ENCODE peak calls at places on chromosomes 7 and 10, in ten cellular contexts. B is H1; I is heart left ventricle; Z is HepG2; F is fibroblast of lung; J is hepatocyte; H is OCI-LY7; E is CD4-positive, alpha-beta memory T cell; P is CD8-positive, alpha-beta T cell; C is A549. G is an unnamed sample.

GRCh38 chr10:124168581-124168980 is 75.2 kb upstream of the CHST15 start:
- DNase-seq in B (no peak), I (no peak), Z (no peak), F (no peak), J (no peak), H (no peak), E (no peak), P (no peak), C (no peak), G (no peak)

GRCh38 chr7:104627516-104627915 is 299.1 kb downstream of the LHFPL3 start:
- DNase-seq in B (peak), I (no peak), Z (no peak), F (peak), J (peak), H (peak), E (no peak), P (no peak), C (no peak), G (no peak)

GRCh38 chr10:94327649-94328048 is 35.1 kb downstream of the NOC3L start:
- DNase-seq in B (no peak), I (no peak), Z (no peak), F (no peak), J (no peak), H (no peak), E (no peak), P (no peak), C (no peak), G (no peak)

GRCh38 chr7:142323706-142324105 is 65.8 kb upstream of the PRSS58 start:
- DNase-seq in B (peak), I (no peak), Z (peak), F (no peak), J (peak), H (peak), E (no peak), P (no peak), C (peak), G (no peak)

GRCh38 chr7:51015581-51015980 is 232.9 kb upstream of the GRB10 start:
- DNase-seq in B (peak), I (no peak), Z (no peak), F (no peak), J (no peak), H (no peak), E (no peak), P (no peak), C (no peak), G (peak)

GRCh38 chr10:113302062-113302461 is 250.8 kb upstream of the HABP2 start:
- DNase-seq in B (no peak), I (no peak), Z (no peak), F (no peak), J (no peak), H (no peak), E (no peak), P (no peak), C (no peak), G (no peak)

GRCh38 chr7:24905996-24906770 is 73.8 kb downstream of the OSBPL3 start:
- DNase-seq in B (no peak), I (no peak), Z (no peak), F (peak), J (no peak), H (no peak), E (no peak), P (no peak), C (no peak), G (no peak)

GRCh38 chr10:13528138-13528874 is 508 bp downstream of the BEND7 start:
- DNase-seq in B (no peak), I (peak), Z (no peak), F (no peak), J (peak), H (no peak), E (no peak), P (no peak), C (peak), G (peak)

GRCh38 chr7:98281757-98282652 is 519 bp downstream of the BRI3 start:
- DNase-seq in B (no peak), I (peak), Z (no peak), F (no peak), J (peak), H (peak), E (no peak), P (no peak), C (no peak), G (peak)

GRCh38 chr10:70440296-70441160 is 953 bp downstream of the NODAL start:
- DNase-seq in B (peak), I (no peak), Z (no peak), F (no peak), J (no peak), H (no peak), E (peak), P (no peak), C (no peak), G (no peak)

GRCh38 chr10:72449842-72450495 is 95.2 kb upstream of the DNAJB12 start:
- DNase-seq in B (no peak), I (no peak), Z (peak), F (no peak), J (peak), H (no peak), E (no peak), P (no peak), C (no peak), G (no peak)

GRCh38 chr7:30935569-30935877 is 23.9 kb downstream of the AQP1 start:
- DNase-seq in B (no peak), I (no peak), Z (no peak), F (no peak), J (peak), H (no peak), E (no peak), P (no peak), C (no peak), G (no peak)

GRCh38 chr10:4111593-4111992 is 326.6 kb upstream of the KLF6 start:
- DNase-seq in B (no peak), I (no peak), Z (no peak), F (peak), J (no peak), H (no peak), E (no peak), P (no peak), C (no peak), G (no peak)

GRCh38 chr7:26853788-26854393 is 10.5 kb downstream of the SKAP2 start:
- DNase-seq in B (no peak), I (no peak), Z (peak), F (peak), J (peak), H (peak), E (peak), P (no peak), C (no peak), G (no peak)

GRCh38 chr7:137020351-137020750 is 151.9 kb downstream of the CHRM2 start:
- DNase-seq in B (no peak), I (no peak), Z (no peak), F (no peak), J (no peak), H (no peak), E (no peak), P (no peak), C (no peak), G (no peak)

GRCh38 chr10:123974406-123974805 is 82.8 kb upstream of the CPXM2 start:
- DNase-seq in B (peak), I (no peak), Z (no peak), F (peak), J (peak), H (peak), E (no peak), P (no peak), C (no peak), G (no peak)

GRCh38 chr10:95467162-95467599 is 94.0 kb downstream of the SORBS1 start:
- DNase-seq in B (peak), I (no peak), Z (peak), F (no peak), J (peak), H (no peak), E (no peak), P (no peak), C (no peak), G (peak)

GRCh38 chr10:87579563-87579962 is 74.9 kb downstream of the MINPP1 start:
- DNase-seq in B (no peak), I (no peak), Z (no peak), F (peak), J (no peak), H (no peak), E (no peak), P (no peak), C (no peak), G (no peak)

GRCh38 chr10:209357-209756 is 74.1 kb downstream of the ZMYND11 start:
- DNase-seq in B (no peak), I (no peak), Z (no peak), F (peak), J (no peak), H (no peak), E (no peak), P (no peak), C (no peak), G (no peak)

GRCh38 chr7:100583132-100584045 is 2.5 kb downstream of the LRCH4 start:
- DNase-seq in B (no peak), I (peak), Z (no peak), F (peak), J (peak), H (peak), E (peak), P (no peak), C (no peak), G (peak)

GRCh38 chr7:38838992-38839391 is 70.0 kb downstream of the VPS41 start:
- DNase-seq in B (no peak), I (no peak), Z (no peak), F (no peak), J (no peak), H (no peak), E (no peak), P (no peak), C (no peak), G (no peak)

GRCh38 chr7:39691821-39692220 is 68.4 kb downstream of the RALA start:
- DNase-seq in B (no peak), I (no peak), Z (no peak), F (peak), J (no peak), H (no peak), E (no peak), P (no peak), C (no peak), G (no peak)

GRCh38 chr10:96910488-96911395 is 78.6 kb downstream of the LCOR start:
- DNase-seq in B (no peak), I (no peak), Z (peak), F (no peak), J (peak), H (peak), E (peak), P (no peak), C (peak), G (no peak)

GRCh38 chr10:110156046-110156445 is 51.4 kb upstream of the MXI1 start:
- DNase-seq in B (peak), I (no peak), Z (no peak), F (no peak), J (no peak), H (no peak), E (no peak), P (no peak), C (no peak), G (no peak)

GRCh38 chr10:14374745-14375445 is 44.2 kb upstream of the FRMD4A start:
- DNase-seq in B (no peak), I (no peak), Z (no peak), F (peak), J (no peak), H (no peak), E (no peak), P (no peak), C (no peak), G (no peak)

GRCh38 chr7:105306160-105306784 is 82.4 kb downstream of the SRPK2 start:
- DNase-seq in B (no peak), I (no peak), Z (no peak), F (peak), J (no peak), H (no peak), E (peak), P (no peak), C (no peak), G (no peak)

GRCh38 chr7:141575654-141576448 is 24.6 kb downstream of the AGK start:
- DNase-seq in B (no peak), I (no peak), Z (no peak), F (no peak), J (no peak), H (no peak), E (no peak), P (no peak), C (no peak), G (no peak)

GRCh38 chr10:93968452-93969044 is 25.2 kb upstream of the PLCE1 start:
- DNase-seq in B (no peak), I (no peak), Z (no peak), F (no peak), J (no peak), H (no peak), E (no peak), P (no peak), C (no peak), G (no peak)

GRCh38 chr7:116601426-116601825 is 70.6 kb upstream of the MET start:
- DNase-seq in B (no peak), I (no peak), Z (no peak), F (no peak), J (no peak), H (no peak), E (no peak), P (no peak), C (no peak), G (no peak)

GRCh38 chr7:148893071-148893470 is 9.0 kb upstream of the EZH2 start:
- DNase-seq in B (no peak), I (no peak), Z (no peak), F (no peak), J (no peak), H (no peak), E (no peak), P (no peak), C (no peak), G (no peak)

GRCh38 chr10:71440506-71441035 is 43.9 kb downstream of the CDH23 start:
- DNase-seq in B (no peak), I (no peak), Z (no peak), F (no peak), J (no peak), H (no peak), E (no peak), P (no peak), C (no peak), G (peak)

GRCh38 chr7:121605297-121605640 is 209.2 kb upstream of the FAM3C start:
- DNase-seq in B (no peak), I (no peak), Z (peak), F (peak), J (peak), H (no peak), E (no peak), P (no peak), C (no peak), G (no peak)
- H3K4me3 ChIP-seq in B (no peak), I (no peak), Z (no peak), F (no peak), J (no peak), H (no peak), E (no peak), P (no peak), C (no peak), G (no peak)

GRCh38 chr7:5665106-5666025 is 116.1 kb downstream of the RNF216 start:
- DNase-seq in B (peak), I (no peak), Z (peak), F (peak), J (peak), H (peak), E (peak), P (peak), C (peak), G (no peak)
- H3K27ac ChIP-seq in B (no peak), I (no peak), Z (no peak), F (no peak), J (no peak), H (no peak), E (no peak), P (no peak), C (no peak), G (no peak)

DNA sequence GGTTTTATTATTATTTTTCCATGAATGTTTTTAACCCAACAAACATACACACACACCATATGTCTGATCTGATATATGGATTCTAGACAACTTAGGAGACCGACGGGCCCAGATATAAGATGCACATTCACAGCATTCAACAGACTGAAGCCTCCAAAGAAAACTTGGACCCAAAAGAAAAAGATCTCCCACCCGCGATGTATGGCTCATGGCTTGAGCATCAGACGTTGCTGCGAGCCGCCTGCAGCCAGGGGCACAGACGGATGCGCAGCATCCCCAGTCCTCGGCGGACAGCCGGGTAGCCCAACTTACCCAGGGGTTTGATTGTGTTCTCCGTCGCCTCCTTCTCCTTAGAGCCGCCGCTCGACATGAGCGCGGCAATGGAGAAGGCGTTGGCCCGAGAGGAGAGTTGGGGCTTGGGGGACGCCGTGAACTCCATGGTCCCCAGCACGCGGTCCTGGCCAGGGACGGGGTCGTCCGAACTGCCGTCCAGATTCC is 669 bp downstream of the TBX20 start:
- DNase-seq in B (no peak), I (no peak), Z (no peak), F (no peak), J (no peak), H (peak), E (no peak), P (no peak), C (peak), G (no peak)
- H3K4me3 ChIP-seq in B (peak), I (peak), Z (no peak), F (peak), J (peak), H (peak), E (no peak), P (no peak), C (peak), G (peak)

DNA sequence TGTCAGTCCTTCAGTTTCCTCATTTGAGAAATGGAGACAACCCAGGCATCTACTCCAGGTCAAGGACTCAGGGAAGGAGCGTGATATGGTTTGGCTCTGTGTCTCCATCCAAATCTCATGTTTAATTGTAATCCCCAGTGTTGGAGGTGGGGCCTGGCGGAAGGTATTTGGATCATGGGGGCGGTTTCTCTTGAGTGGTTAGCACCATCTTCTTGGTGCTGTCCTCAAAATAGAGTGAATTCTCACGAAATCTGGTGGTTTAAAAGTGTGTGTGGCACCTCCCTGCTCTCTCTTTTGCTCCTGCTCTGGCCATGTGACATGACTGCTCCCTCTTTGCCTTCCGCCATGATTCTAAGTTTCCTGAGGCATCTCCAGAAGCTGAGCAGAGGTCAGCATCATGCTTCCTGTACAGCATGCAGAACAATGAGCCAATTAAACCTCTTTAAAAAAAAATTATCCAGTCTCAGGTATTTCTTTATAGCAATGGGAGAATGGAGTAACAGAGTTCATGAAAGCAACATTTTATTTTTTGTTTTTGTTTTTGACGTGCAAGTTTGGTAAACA is 30.0 kb downstream of the ARHGAP22 start:
- DNase-seq in B (no peak), I (no peak), Z (no peak), F (no peak), J (no peak), H (no peak), E (no peak), P (no peak), C (no peak), G (no peak)
- H3K27ac ChIP-seq in B (no peak), I (no peak), Z (no peak), F (no peak), J (no peak), H (peak), E (no peak), P (no peak), C (no peak), G (no peak)

GRCh38 chr10:5598085-5598690 is 68.2 kb downstream of the ASB13 start:
- DNase-seq in B (no peak), I (no peak), Z (no peak), F (no peak), J (no peak), H (no peak), E (no peak), P (no peak), C (no peak), G (no peak)

GRCh38 chr10:5594271-5595036 is 69.7 kb downstream of the CALML3 start:
- DNase-seq in B (no peak), I (no peak), Z (no peak), F (peak), J (peak), H (peak), E (no peak), P (no peak), C (no peak), G (no peak)

GRCh38 chr10:5595095-5595494 is 70.3 kb downstream of the CALML3 start:
- DNase-seq in B (no peak), I (no peak), Z (no peak), F (no peak), J (no peak), H (no peak), E (no peak), P (no peak), C (no peak), G (no peak)

GRCh38 chr10:5595591-5596590 is 70.5 kb downstream of the ASB13 start:
- DNase-seq in B (no peak), I (no peak), Z (no peak), F (peak), J (no peak), H (no peak), E (no peak), P (no peak), C (peak), G (no peak)

DNA sequence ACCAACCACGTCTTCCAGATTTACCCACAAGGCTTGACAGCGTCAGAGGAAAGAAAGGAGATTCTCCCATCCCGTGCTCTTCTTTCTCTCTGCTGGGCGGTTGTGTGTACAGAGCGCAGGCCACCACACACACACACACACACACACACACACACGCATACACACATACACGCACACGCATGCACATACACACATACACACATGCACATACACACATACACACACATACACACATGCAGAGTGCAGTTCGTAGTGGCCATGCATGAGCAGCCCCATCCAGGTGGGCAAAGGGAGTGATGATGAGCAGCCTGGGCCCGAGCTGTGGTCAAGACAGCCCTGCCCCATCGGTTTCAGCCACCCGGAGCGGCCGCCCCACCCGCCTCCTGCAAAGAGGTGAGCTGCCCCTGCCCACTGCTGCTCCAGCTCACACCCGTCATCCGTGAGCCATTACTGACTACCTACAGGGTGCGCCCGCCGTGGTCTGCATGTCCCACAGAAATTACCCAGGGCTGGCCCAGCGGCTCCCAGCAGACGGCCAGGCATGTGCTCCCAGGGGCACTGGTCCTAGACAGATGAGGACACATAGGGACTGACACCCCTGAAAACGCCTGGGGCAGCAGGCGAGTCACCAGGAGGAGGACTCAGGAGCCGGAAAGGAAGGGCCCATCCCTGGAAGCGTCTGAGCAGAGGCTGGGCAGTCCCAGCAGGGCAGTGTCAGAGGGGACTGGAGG is 69.6 kb downstream of the ASB13 start:
- DNase-seq in B (no peak), I (no peak), Z (no peak), F (no peak), J (no peak), H (no peak), E (no peak), P (no peak), C (no peak), G (no peak)
- H3K4me3 ChIP-seq in B (no peak), I (no peak), Z (no peak), F (no peak), J (no peak), H (no peak), E (no peak), P (no peak), C (no peak), G (no peak)

DNA sequence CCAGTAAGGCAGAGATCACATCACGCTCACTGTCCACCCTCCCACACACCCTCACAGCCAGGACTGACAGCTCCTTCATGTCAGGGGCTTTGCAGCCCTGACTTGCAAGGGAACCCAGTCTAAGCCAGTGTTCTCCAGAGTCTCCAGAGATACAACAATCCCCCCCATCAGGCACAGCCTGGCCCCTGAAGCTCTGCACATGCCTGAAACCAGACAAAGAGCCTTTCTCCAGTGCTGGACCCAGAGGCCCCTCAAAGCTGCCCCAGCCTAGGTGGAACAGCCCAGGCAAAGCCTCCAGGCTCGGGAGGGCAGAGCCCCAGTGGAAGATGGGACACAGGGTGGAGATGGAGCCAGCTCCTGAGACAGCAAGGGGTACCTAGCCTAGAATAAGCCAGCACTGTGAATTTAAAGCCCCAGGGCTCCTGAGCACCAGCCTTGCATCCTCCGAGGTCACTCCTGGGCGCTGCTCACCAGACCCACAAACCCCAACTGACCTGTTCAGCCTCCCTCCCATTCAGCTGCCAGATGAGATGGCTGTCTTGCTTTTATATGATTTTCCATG is 50.2 kb downstream of the GRID1 start:
- DNase-seq in B (no peak), I (no peak), Z (no peak), F (no peak), J (no peak), H (no peak), E (no peak), P (no peak), C (no peak), G (peak)
- H3K27ac ChIP-seq in B (no peak), I (no peak), Z (no peak), F (no peak), J (no peak), H (no peak), E (no peak), P (no peak), C (no peak), G (no peak)